ENCODE peak calls at places on chromosomes 16 and 17, in four cellular contexts. W is tibial artery; R is naive thymus-derived CD4-positive, alpha-beta T cell; I is ovary. S is an unnamed sample.

GRCh38 chr17:59561042-59561441 is 4.4 kb upstream of the DHX40 start:
- DNase-seq in W (no peak), R (no peak), I (no peak), S (no peak)

GRCh38 chr17:58367462-58367861 is 15.5 kb upstream of the SUPT4H1 start:
- DNase-seq in W (no peak), R (no peak), I (no peak), S (no peak)

GRCh38 chr17:43608313-43608712 is 53.4 kb downstream of the MEOX1 start:
- DNase-seq in W (no peak), R (no peak), I (no peak), S (no peak)

GRCh38 chr16:21159281-21159951 is 942 bp downstream of the LDAF1 start:
- DNase-seq in W (peak), R (peak), I (peak), S (no peak)

GRCh38 chr16:51408357-51408756 is 257.3 kb upstream of the SALL1 start:
- DNase-seq in W (no peak), R (no peak), I (no peak), S (no peak)

GRCh38 chr17:43938838-43939182 is 3.5 kb downstream of the PPY start:
- DNase-seq in W (no peak), R (no peak), I (no peak), S (no peak)

GRCh38 chr17:44191389-44191788 is 4.6 kb downstream of the TMUB2 start:
- DNase-seq in W (no peak), R (no peak), I (no peak), S (no peak)

GRCh38 chr16:21314339-21314738 is 36.2 kb upstream of the CRYM start:
- DNase-seq in W (no peak), R (no peak), I (no peak), S (no peak)

GRCh38 chr17:32102697-32103096 is 39.6 kb upstream of the RHOT1 start:
- DNase-seq in W (no peak), R (no peak), I (no peak), S (no peak)

GRCh38 chr17:3985800-3986199 is 21.6 kb upstream of the ATP2A3 start:
- DNase-seq in W (no peak), R (no peak), I (no peak), S (no peak)

GRCh38 chr17:17724307-17724921 is 43.2 kb downstream of the RAI1 start:
- DNase-seq in W (no peak), R (no peak), I (no peak), S (no peak)
- H3K27ac ChIP-seq in W (no peak), R (no peak), I (peak), S (no peak)

GRCh38 chr17:21213005-21213404 is 956 bp downstream of the TMEM11 start:
- DNase-seq in W (no peak), R (no peak), I (no peak), S (no peak)
- H3K27ac ChIP-seq in W (peak), R (peak), I (no peak), S (no peak)

GRCh38 chr16:58256108-58256507 is 38.7 kb downstream of the PRSS54 start:
- DNase-seq in W (no peak), R (no peak), I (no peak), S (no peak)

GRCh38 chr16:58261263-58261662 is 33.6 kb downstream of the PRSS54 start:
- DNase-seq in W (no peak), R (no peak), I (no peak), S (no peak)

GRCh38 chr16:58258326-58258725 is 36.5 kb downstream of the PRSS54 start:
- DNase-seq in W (no peak), R (no peak), I (no peak), S (no peak)

GRCh38 chr16:58262592-58262991 is 32.2 kb downstream of the PRSS54 start:
- DNase-seq in W (no peak), R (no peak), I (no peak), S (no peak)

GRCh38 chr16:58259995-58260394 is 34.8 kb downstream of the PRSS54 start:
- DNase-seq in W (no peak), R (no peak), I (no peak), S (no peak)
- H3K27ac ChIP-seq in W (no peak), R (no peak), I (no peak), S (no peak)

DNA sequence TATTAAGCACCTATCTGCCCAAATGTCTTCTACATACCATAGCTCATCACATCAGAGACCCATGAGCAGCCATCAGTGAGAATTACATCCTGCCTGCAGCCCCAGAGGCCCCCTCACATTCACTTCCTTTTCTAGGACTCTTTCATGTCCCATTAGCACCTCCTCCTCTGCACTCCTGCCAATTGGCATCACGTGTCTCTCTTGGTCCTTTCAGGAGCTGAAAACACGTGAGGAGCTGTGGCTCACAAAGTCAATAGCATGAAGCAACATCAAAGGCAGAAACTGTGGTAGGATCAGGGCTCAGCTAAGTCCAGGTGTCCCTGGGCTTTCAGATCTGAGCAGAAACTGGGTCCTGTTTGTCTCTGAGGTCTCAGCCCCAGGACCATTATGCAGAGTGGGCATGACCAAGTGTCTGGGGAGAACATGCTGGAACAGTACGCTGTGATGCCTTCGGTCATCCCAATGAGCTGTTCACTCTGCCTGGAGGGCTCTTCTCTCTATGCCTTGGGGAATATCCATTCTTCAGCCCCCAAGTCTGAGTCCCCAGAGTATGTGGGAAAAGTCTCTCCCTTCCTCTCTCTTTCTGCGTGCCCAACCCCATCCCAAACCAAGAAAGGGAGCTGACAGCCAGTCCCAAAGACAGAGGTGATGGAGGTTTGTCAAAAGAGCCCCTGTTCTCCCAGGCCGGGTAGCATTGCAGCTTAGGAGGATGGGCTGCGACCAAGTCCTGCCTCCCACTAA is 457.0 kb upstream of the CDH5 start:
- DNase-seq in W (no peak), R (no peak), I (no peak), S (no peak)
- H3K27ac ChIP-seq in W (no peak), R (no peak), I (no peak), S (no peak)

GRCh38 chr16:68299571-68300453 is 10.9 kb downstream of the SLC7A6OS start:
- DNase-seq in W (no peak), R (no peak), I (no peak), S (no peak)
- H3K27ac ChIP-seq in W (no peak), R (no peak), I (no peak), S (peak)

GRCh38 chr17:7249830-7250229 is 1.7 kb downstream of the CTDNEP1 start:
- DNase-seq in W (no peak), R (no peak), I (no peak), S (no peak)
- H3K27ac ChIP-seq in W (no peak), R (peak), I (no peak), S (no peak)

DNA sequence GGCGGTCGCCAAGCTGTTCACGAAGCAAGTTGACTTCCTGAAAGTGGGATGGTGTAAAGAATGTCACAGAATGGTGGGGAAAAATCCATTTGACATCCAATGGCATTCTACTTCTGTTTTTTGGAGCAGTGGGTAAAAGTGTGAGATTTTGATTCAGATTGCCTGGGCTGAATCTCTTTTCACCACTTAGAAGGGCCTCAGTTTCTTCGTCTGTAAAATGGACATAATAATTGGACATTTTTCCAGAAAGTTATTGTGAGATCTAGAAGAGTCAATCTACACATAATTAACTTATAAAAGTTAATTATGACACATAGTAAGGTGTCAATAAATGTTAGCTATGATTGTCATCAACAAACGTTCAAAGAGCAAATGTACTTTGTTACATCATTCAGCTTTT is 3.0 kb downstream of the KRT40 start:
- DNase-seq in W (no peak), R (no peak), I (no peak), S (no peak)
- H3K27ac ChIP-seq in W (no peak), R (no peak), I (no peak), S (no peak)

DNA sequence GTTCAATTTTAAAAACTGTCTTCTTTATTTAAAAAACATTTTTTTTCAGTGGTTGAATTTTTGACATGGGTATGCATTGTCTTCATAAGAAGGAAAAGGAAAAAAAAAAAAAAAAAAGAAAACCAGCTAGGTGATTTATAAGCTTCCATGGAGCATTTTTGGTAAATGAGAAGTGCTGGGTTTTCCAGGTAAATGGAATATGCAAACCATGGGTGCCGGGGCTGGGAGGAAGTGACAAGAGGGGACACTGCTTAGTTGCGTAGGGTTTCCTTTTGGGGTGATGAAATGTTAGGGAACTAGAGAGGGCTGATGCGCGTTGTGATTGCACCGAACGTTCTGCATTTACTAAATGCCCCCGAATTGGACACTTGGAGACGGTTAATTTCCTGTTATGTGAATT is 217.4 kb upstream of the FOXF1 start:
- DNase-seq in W (no peak), R (no peak), I (no peak), S (no peak)
- H3K27ac ChIP-seq in W (no peak), R (no peak), I (no peak), S (no peak)

DNA sequence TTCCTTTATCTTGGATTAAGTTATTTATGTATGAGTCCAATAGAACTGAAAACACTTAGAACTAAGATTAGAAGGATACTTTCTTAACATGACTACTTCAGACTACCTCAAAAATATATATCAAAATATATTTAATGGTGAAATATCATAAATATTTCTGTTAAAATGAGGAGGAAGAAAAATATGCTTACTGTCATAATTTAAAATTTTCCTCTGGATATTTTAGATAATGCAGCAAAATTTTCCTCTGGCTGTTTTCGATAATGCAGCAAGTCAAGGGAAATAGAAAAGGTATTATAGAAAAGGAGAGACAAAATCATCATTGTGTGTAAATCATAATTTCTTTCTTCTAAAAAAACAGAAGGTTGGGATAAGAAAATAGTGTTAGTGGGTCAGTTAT is 263.3 kb downstream of the HS3ST3A1 start:
- DNase-seq in W (no peak), R (no peak), I (no peak), S (no peak)
- H3K27ac ChIP-seq in W (no peak), R (no peak), I (no peak), S (no peak)

GRCh38 chr17:38452719-38453118 is 24.5 kb downstream of the ARHGAP23 start:
- DNase-seq in W (no peak), R (no peak), I (no peak), S (no peak)

GRCh38 chr17:38451840-38452529 is 23.7 kb downstream of the ARHGAP23 start:
- DNase-seq in W (no peak), R (no peak), I (peak), S (no peak)

GRCh38 chr17:38449364-38449763 is 21.1 kb downstream of the ARHGAP23 start:
- DNase-seq in W (no peak), R (no peak), I (no peak), S (no peak)

GRCh38 chr17:38451030-38451839 is 23.0 kb downstream of the ARHGAP23 start:
- DNase-seq in W (no peak), R (no peak), I (no peak), S (no peak)

GRCh38 chr17:38450699-38451029 is 22.4 kb downstream of the ARHGAP23 start:
- DNase-seq in W (no peak), R (no peak), I (no peak), S (no peak)
- H3K27ac ChIP-seq in W (peak), R (no peak), I (no peak), S (peak)